ENCODE peak calls at places on chromosomes 2 and 18, in seven cellular contexts. B is GM23248, X is hepatocyte, L is MM.1S, Y is PC-3, I is PC-9, J is HCT116. C is an unnamed sample. For H3K4me1 and H3K9me2, the result is how much of the 10 kb centered on the place peaks cover.

GRCh38 chr2:33129261-33129660 is 182.5 kb downstream of the LTBP1 start:
- DNase-seq in B (peak), X (no peak), L (no peak), Y (no peak), I (no peak), J (no peak), C (no peak)

GRCh38 chr2:95761556-95761955 is 169.8 kb downstream of the TRIM43 start:
- DNase-seq in B (no peak), X (no peak), L (no peak), Y (no peak), I (no peak), J (no peak), C (no peak)

GRCh38 chr2:237262838-237263771 is 150.9 kb downstream of the COL6A3 start:
- DNase-seq in B (peak), X (no peak), L (no peak), Y (peak), I (no peak), J (no peak), C (no peak)

GRCh38 chr2:102848366-102848839 is 86.6 kb downstream of the TMEM182 start:
- DNase-seq in B (peak), X (peak), L (no peak), Y (peak), I (peak), J (no peak), C (no peak)

GRCh38 chr2:72138011-72138881 is 9.4 kb downstream of the CYP26B1 start:
- DNase-seq in B (no peak), X (no peak), L (no peak), Y (peak), I (peak), J (no peak), C (no peak)

GRCh38 chr18:46481048-46481846 is 175.8 kb downstream of the LOXHD1 start:
- DNase-seq in B (peak), X (peak), L (peak), Y (peak), I (peak), J (peak), C (peak)

GRCh38 chr18:76491436-76491800 is 3.6 kb downstream of the ZNF516 start:
- DNase-seq in B (peak), X (peak), L (peak), Y (no peak), I (peak), J (no peak), C (peak)

GRCh38 chr18:59498687-59499086 is 139.6 kb upstream of the LMAN1 start:
- DNase-seq in B (no peak), X (no peak), L (no peak), Y (no peak), I (no peak), J (no peak), C (no peak)

GRCh38 chr18:22166070-22166972 is 3.1 kb upstream of the GATA6 start:
- DNase-seq in B (no peak), X (peak), L (no peak), Y (no peak), I (no peak), J (no peak), C (no peak)

GRCh38 chr2:199315299-199316179 is 142.2 kb downstream of the SATB2 start:
- DNase-seq in B (peak), X (peak), L (peak), Y (peak), I (peak), J (no peak), C (peak)

GRCh38 chr18:40355701-40356100 is 1599.3 kb upstream of the PIK3C3 start:
- DNase-seq in B (peak), X (no peak), L (no peak), Y (peak), I (no peak), J (no peak), C (no peak)

GRCh38 chr2:233336541-233336940 is 17.8 kb upstream of the DGKD start:
- DNase-seq in B (no peak), X (no peak), L (no peak), Y (no peak), I (no peak), J (no peak), C (no peak)

GRCh38 chr2:147683380-147683779 is 161.4 kb upstream of the ACVR2A start:
- DNase-seq in B (no peak), X (no peak), L (no peak), Y (no peak), I (no peak), J (no peak), C (no peak)

GRCh38 chr2:72113847-72114692 is 33.6 kb downstream of the CYP26B1 start:
- DNase-seq in B (no peak), X (no peak), L (no peak), Y (no peak), I (no peak), J (no peak), C (no peak)

GRCh38 chr2:204452464-204453023 is 92.7 kb upstream of the PARD3B start:
- DNase-seq in B (peak), X (peak), L (no peak), Y (peak), I (peak), J (peak), C (no peak)

GRCh38 chr2:209425082-209426071 is 1.5 kb downstream of the MAP2 start:
- DNase-seq in B (peak), X (peak), L (peak), Y (peak), I (peak), J (peak), C (no peak)

GRCh38 chr18:42078711-42079110 is 123.7 kb downstream of the PIK3C3 start:
- DNase-seq in B (no peak), X (no peak), L (no peak), Y (no peak), I (no peak), J (no peak), C (no peak)

GRCh38 chr18:69569133-69569532 is 168.4 kb downstream of the DOK6 start:
- DNase-seq in B (no peak), X (no peak), L (no peak), Y (no peak), I (no peak), J (no peak), C (no peak)

GRCh38 chr2:884027-884748 is 66.5 kb upstream of the SNTG2 start:
- DNase-seq in B (no peak), X (no peak), L (no peak), Y (no peak), I (no peak), J (no peak), C (no peak)

GRCh38 chr2:31066594-31066993 is 71.6 kb downstream of the GALNT14 start:
- DNase-seq in B (no peak), X (no peak), L (no peak), Y (no peak), I (no peak), J (no peak), C (no peak)

GRCh38 chr2:172704072-172704936 is 31.3 kb upstream of the RAPGEF4 start:
- DNase-seq in B (peak), X (peak), L (peak), Y (peak), I (peak), J (no peak), C (peak)

GRCh38 chr2:181764095-181764963 is 84.0 kb upstream of the NEUROD1 start:
- DNase-seq in B (no peak), X (no peak), L (no peak), Y (no peak), I (no peak), J (no peak), C (no peak)

GRCh38 chr2:191675807-191676667 is 1.9 kb upstream of the NABP1 start:
- DNase-seq in B (no peak), X (no peak), L (peak), Y (no peak), I (no peak), J (no peak), C (peak)

GRCh38 chr2:109247340-109247739 is 118.3 kb downstream of the SH3RF3 start:
- DNase-seq in B (no peak), X (peak), L (no peak), Y (no peak), I (no peak), J (no peak), C (no peak)

GRCh38 chr2:28534817-28535216 is 39.0 kb downstream of the PLB1 start:
- DNase-seq in B (no peak), X (no peak), L (no peak), Y (no peak), I (no peak), J (no peak), C (no peak)

GRCh38 chr2:189685540-189686229 is 11.2 kb downstream of the ANKAR start:
- DNase-seq in B (peak), X (no peak), L (peak), Y (peak), I (no peak), J (no peak), C (no peak)

DNA sequence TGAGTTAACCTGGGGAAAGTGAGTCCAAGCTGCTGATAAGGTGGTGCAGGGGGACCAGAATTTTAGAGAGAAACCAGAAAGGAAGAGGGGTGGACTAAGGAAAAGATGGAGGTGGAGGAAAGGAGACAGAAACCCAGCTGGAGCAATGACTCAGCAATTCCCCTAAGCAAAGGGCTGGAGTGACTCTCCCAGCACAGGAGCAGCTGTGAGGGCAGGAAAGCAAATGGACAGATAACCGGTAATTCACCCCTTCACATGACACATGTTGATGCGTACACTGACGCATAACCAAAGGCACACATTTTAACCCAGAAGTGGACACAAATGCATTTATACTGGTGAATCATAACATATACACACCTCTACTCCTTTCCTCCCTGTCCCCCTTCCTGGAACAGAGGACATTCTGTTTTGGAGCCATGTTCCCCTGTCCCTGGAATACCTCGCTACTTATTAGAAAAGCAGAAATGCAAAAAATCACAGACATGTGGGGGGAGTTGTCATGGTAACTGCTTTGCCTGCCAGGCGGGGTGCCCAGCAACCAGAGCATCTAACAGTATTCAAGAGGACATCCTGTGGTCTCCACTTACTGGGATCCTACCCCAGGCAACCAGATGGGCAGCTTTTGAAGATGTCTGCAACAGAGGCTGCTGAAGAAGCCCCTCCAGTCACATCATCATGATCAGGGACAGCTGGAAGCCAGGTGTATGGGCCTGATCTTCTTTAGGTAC is 4.7 kb downstream of the CDK5R2 start:
- DNase-seq in B (peak), X (no peak), L (no peak), Y (peak), I (peak), J (no peak), C (no peak)
- H3K4me1 ChIP-seq in B (under half), X (under half), L (under half), Y (under half), I (under half), J (under half), C (under half)

GRCh38 chr2:7987992-7988391 is 693.9 kb upstream of the ID2 start:
- DNase-seq in B (no peak), X (no peak), L (no peak), Y (no peak), I (no peak), J (no peak), C (no peak)
- H3K9me2 ChIP-seq in B (under half), X (under half), L (under half), Y (under half), I (under half), J (under half), C (under half)

GRCh38 chr2:222943820-222944219 is 83.0 kb downstream of the ACSL3 start:
- DNase-seq in B (peak), X (no peak), L (peak), Y (peak), I (peak), J (no peak), C (no peak)
- H3K4me1 ChIP-seq in B (under half), X (under half), L (under half), Y (under half), I (under half), J (under half), C (under half)

GRCh38 chr2:128638311-128638710 is 319.6 kb upstream of the HS6ST1 start:
- DNase-seq in B (no peak), X (no peak), L (no peak), Y (no peak), I (no peak), J (no peak), C (no peak)

GRCh38 chr2:128642316-128642715 is 323.6 kb upstream of the HS6ST1 start:
- DNase-seq in B (no peak), X (no peak), L (no peak), Y (no peak), I (no peak), J (no peak), C (no peak)

GRCh38 chr2:128641421-128642095 is 322.9 kb upstream of the HS6ST1 start:
- DNase-seq in B (no peak), X (no peak), L (no peak), Y (no peak), I (no peak), J (no peak), C (no peak)

GRCh38 chr2:128640847-128641360 is 322.2 kb upstream of the HS6ST1 start:
- DNase-seq in B (no peak), X (no peak), L (no peak), Y (no peak), I (no peak), J (no peak), C (no peak)

GRCh38 chr2:128640166-128640846 is 321.6 kb upstream of the HS6ST1 start:
- DNase-seq in B (peak), X (no peak), L (no peak), Y (no peak), I (no peak), J (no peak), C (no peak)
- H3K9me2 ChIP-seq in B (under half), X (under half), L (under half), Y (under half), I (under half), J (under half), C (under half)

GRCh38 chr2:167334343-167334742 is 446.1 kb downstream of the XIRP2 start:
- DNase-seq in B (no peak), X (no peak), L (no peak), Y (peak), I (no peak), J (no peak), C (no peak)
- H3K4me1 ChIP-seq in B (under half), X (under half), L (under half), Y (under half), I (under half), J (under half), C (under half)

GRCh38 chr2:128639693-128640092 is 321.0 kb upstream of the HS6ST1 start:
- DNase-seq in B (peak), X (no peak), L (no peak), Y (no peak), I (no peak), J (no peak), C (no peak)
- H3K9me2 ChIP-seq in B (under half), X (under half), L (under half), Y (under half), I (under half), J (under half), C (under half)

GRCh38 chr18:31325051-31325450 is 7.1 kb downstream of the DSG1 start:
- DNase-seq in B (peak), X (peak), L (no peak), Y (peak), I (no peak), J (no peak), C (no peak)
- H3K4me1 ChIP-seq in B (under half), X (under half), L (under half), Y (under half), I (under half), J (under half), C (under half)

DNA sequence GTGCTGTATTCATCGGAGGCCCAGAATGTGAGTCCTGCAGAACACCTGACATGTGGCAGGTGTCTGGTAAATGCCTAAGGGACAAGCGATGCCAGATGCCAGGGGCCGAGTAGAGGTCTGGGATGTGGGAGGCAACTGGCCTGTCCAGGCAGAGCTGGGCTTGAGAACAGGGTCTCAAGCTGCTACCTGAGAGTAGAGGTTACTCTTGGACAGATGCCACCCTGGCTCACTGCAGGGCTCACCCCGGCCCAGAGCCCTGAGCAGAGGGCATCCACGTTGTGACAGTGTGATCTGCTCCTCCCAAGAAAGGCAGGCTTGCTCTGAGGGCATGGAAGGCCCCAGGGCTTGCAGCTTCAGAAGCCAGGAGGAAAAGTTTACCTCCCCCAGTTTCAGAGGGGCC is 692.0 kb upstream of the ID2 start:
- DNase-seq in B (no peak), X (no peak), L (no peak), Y (no peak), I (no peak), J (no peak), C (no peak)
- H3K9me2 ChIP-seq in B (under half), X (under half), L (under half), Y (under half), I (under half), J (under half), C (under half)

GRCh38 chr18:79400591-79401381 is 5.1 kb downstream of the NFATC1 start:
- DNase-seq in B (peak), X (no peak), L (no peak), Y (no peak), I (no peak), J (no peak), C (peak)

GRCh38 chr18:79403723-79404566 is 8.2 kb downstream of the NFATC1 start:
- DNase-seq in B (peak), X (no peak), L (no peak), Y (peak), I (no peak), J (no peak), C (no peak)

GRCh38 chr18:79401494-79402208 is 5.9 kb downstream of the NFATC1 start:
- DNase-seq in B (no peak), X (no peak), L (no peak), Y (no peak), I (no peak), J (no peak), C (no peak)

GRCh38 chr18:79402977-79403722 is 7.4 kb downstream of the NFATC1 start:
- DNase-seq in B (peak), X (no peak), L (no peak), Y (peak), I (peak), J (no peak), C (no peak)

GRCh38 chr18:79402209-79402576 is 6.5 kb downstream of the NFATC1 start:
- DNase-seq in B (no peak), X (no peak), L (no peak), Y (no peak), I (no peak), J (no peak), C (no peak)
- H3K4me1 ChIP-seq in B (under half), X (under half), L (under half), Y (under half), I (under half), J (under half), C (half or more)

DNA sequence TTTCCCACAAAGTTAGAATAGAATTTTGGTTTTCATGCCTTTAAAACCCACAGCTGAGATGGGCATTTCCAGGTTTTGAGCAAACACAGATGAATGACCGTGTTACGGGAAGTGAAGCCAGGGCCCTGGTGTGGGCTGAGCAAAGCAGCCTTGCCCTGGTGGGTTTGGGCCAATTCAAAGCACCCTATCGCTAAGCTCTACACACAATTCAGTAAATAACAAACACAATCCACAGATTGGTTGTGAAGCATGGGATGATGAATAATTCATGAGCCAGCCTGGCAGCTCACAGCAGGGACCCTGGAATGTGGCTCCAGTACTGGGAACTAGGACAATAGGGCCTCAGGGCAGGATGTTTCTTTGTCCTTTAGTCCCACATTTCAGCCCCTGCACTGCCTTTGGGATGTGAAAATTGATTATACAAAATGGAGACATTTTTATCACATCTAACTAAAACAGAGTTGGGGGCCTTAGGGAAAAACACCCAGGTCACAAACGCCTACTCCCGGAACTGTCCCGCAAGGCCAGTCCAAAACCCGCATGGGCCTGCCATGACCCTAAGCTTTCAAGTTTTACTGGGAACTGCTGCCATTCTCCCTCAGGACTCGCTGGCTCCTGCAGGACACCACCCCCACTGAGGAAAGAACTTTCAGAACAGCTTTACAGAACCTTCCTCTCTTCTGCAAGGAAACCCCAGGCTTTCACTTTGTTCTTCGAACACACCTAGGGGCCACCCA is 320.2 kb upstream of the HS6ST1 start:
- DNase-seq in B (peak), X (no peak), L (no peak), Y (no peak), I (no peak), J (no peak), C (no peak)
- H3K9me2 ChIP-seq in B (under half), X (under half), L (under half), Y (under half), I (under half), J (under half), C (under half)

C was measured in OCI-LY7.